ENCODE peak calls at places on chromosomes 16 and 17, in ten cellular contexts. X is heart left ventricle, L is lung, H is uterus, J is A549, C is body of pancreas, R is endothelial cell of umbilical vein, F is Peyer's patch, G is suprapubic skin, A is PC-3. D is an unnamed sample.

GRCh38 chr16:56193951-56194726 is 2.9 kb downstream of the GNAO1 start:
- DNase-seq in A (no peak), C (peak; percentile 73), H (peak; percentile 84), R (peak; percentile 68), L (peak; percentile 64), G (no peak), X (peak; percentile 91), F (peak; percentile 69), J (peak; percentile 53), D (peak; percentile 73)

GRCh38 chr17:74303300-74303699 is 22.7 kb upstream of the KIF19 start:
- DNase-seq in G (no peak), X (no peak), C (no peak), R (no peak), F (no peak), H (no peak), L (no peak), A (no peak), J (no peak), D (no peak)

GRCh38 chr16:79013930-79014329 is 586.6 kb downstream of the MAF start:
- DNase-seq in X (no peak), J (no peak), F (no peak), R (no peak), C (no peak), G (no peak), A (no peak), L (no peak), H (no peak), D (no peak)

GRCh38 chr16:15598648-15599190 is 44.2 kb downstream of the MARF1 start:
- DNase-seq in R (no peak), C (no peak), G (no peak), L (no peak), X (no peak), J (no peak), F (no peak), H (no peak), A (no peak), D (no peak)

GRCh38 chr16:1602285-1602684 is 9.6 kb downstream of the IFT140 start:
- DNase-seq in J (no peak), H (no peak), G (no peak), F (no peak), L (no peak), C (no peak), R (no peak), X (no peak), A (no peak), D (no peak)

GRCh38 chr16:66070140-66070887 is 296.2 kb upstream of the CDH5 start:
- DNase-seq in H (peak; percentile 80), G (no peak), F (no peak), C (peak; percentile 13), L (peak; percentile 73), X (peak; percentile 84), A (no peak), R (no peak), J (no peak), D (no peak)

GRCh38 chr17:29442451-29442850 is 52.3 kb downstream of the TAOK1 start:
- DNase-seq in H (no peak), F (no peak), A (no peak), R (no peak), X (no peak), C (no peak), J (no peak), L (no peak), G (no peak), D (no peak)

GRCh38 chr16:4911831-4912422 is 25.0 kb downstream of the PPL start:
- DNase-seq in H (no peak), G (no peak), R (no peak), J (no peak), L (no peak), X (no peak), C (no peak), A (no peak), F (no peak), D (no peak)

GRCh38 chr17:3308603-3309002 is 10.4 kb upstream of the OR3A1 start:
- DNase-seq in G (no peak), R (no peak), H (no peak), A (no peak), F (no peak), C (no peak), L (no peak), J (no peak), X (no peak), D (no peak)

GRCh38 chr17:65294184-65294719 is 157.1 kb downstream of the RGS9 start:
- DNase-seq in J (peak; percentile 77), G (no peak), X (peak; percentile 57), F (peak; percentile 72), A (peak; percentile 83), R (peak; percentile 61), C (peak; percentile 62), L (peak; percentile 57), H (peak; percentile 57), D (no peak)

GRCh38 chr16:1610841-1611653 is 825 bp downstream of the IFT140 start:
- DNase-seq in X (no peak), C (no peak), H (no peak), A (peak; percentile 7), L (no peak), J (no peak), G (no peak), R (no peak), F (no peak), D (peak; percentile 79)

GRCh38 chr16:17347624-17348023 is 123.1 kb downstream of the XYLT1 start:
- DNase-seq in F (no peak), A (no peak), G (no peak), R (no peak), H (no peak), X (peak; percentile 75), J (no peak), C (no peak), L (no peak), D (no peak)

GRCh38 chr17:32259596-32259995 is 6.0 kb upstream of the RHBDL3 start:
- DNase-seq in J (no peak), X (no peak), L (no peak), C (no peak), F (no peak), R (no peak), H (no peak), G (no peak), A (no peak), D (no peak)

GRCh38 chr17:18198530-18198929 is 14.9 kb downstream of the ALKBH5 start:
- DNase-seq in F (no peak), X (no peak), J (no peak), H (no peak), R (no peak), C (no peak), G (no peak), L (no peak), A (no peak), D (no peak)

GRCh38 chr17:945672-946071 is 33.9 kb downstream of the NXN start:
- DNase-seq in J (no peak), R (no peak), G (no peak), C (no peak), L (no peak), X (no peak), H (no peak), F (no peak), A (no peak), D (no peak)
- H3K27ac ChIP-seq in J (no peak overlapping the region), R (no peak overlapping the region), G (no peak overlapping the region), C (no peak overlapping the region), L (no peak overlapping the region), X (no peak overlapping the region), H (no peak overlapping the region), F (no peak overlapping the region), A (no peak overlapping the region), D (no peak overlapping the region)

GRCh38 chr17:11772031-11772430 is 173.8 kb downstream of the DNAH9 start:
- DNase-seq in A (no peak), J (no peak), L (no peak), G (no peak), H (no peak), C (no peak), F (no peak), X (no peak), R (no peak), D (no peak)
- TF ChIP-seq CTCF in A (no peak), J (no peak), L (no peak), G (no peak), H (no peak), C (no peak), F (no peak), X (no peak), R (no peak), D (no peak)

GRCh38 chr16:86910821-86911220 is 332.5 kb downstream of the FOXL1 start:
- DNase-seq in J (no peak), A (no peak), F (no peak), H (no peak), X (no peak), L (no peak), C (no peak), G (no peak), R (no peak), D (no peak)

GRCh38 chr16:86911311-86911999 is 333.1 kb downstream of the FOXL1 start:
- DNase-seq in R (no peak), H (no peak), L (no peak), J (no peak), C (no peak), G (no peak), X (no peak), A (no peak), F (peak; percentile 5), D (no peak)

GRCh38 chr16:86909359-86910145 is 331.2 kb downstream of the FOXL1 start:
- DNase-seq in H (no peak), R (no peak), J (no peak), C (no peak), G (no peak), A (no peak), L (no peak), X (no peak), F (peak; percentile 18), D (no peak)

GRCh38 chr16:86913886-86914285 is 335.5 kb downstream of the FOXL1 start:
- DNase-seq in X (no peak), L (no peak), G (no peak), H (no peak), F (peak; percentile 8), R (no peak), C (no peak), J (no peak), A (no peak), D (no peak)

DNA sequence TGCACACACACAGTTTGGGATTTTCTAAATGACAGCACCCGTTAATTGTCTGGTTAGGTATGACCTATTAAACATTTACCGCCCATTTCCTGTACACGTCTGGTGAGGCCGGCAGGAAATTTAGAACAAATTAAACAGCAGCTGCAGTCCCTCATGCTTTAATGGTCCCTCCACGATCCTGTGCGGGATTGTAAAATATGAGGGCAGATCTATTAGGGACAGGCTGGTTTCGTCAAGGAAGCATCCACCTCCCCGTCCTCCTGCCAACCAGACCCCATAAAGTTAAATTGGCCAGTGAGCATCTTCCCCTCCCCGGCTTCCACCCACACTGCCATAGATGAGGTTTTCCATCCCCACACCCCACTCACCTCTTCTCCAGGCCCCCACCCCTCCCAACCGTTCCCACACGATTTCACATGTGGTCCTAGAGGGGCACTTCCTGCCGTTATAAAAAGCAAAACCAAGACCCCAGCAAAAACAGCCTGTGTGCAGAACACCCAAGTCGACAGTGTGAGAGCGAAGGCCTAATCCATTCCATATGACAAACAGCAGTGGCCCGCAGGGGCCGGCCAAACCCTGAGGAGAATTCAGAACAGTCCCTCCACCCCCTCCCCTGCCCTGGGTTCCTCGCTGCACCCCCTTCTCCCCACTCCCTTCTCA is 331.9 kb downstream of the FOXL1 start:
- DNase-seq in L (no peak), G (no peak), J (no peak), A (no peak), H (no peak), X (no peak), C (no peak), F (peak; percentile 14), R (no peak), D (no peak)
- H3K4me1 ChIP-seq in L (peaks cover 3% of the 10 kb centered on the region), G (no peaks in the 10 kb centered on the region), J (no peaks in the 10 kb centered on the region), A (no peaks in the 10 kb centered on the region), H (peaks cover 5% of the 10 kb centered on the region), X (no peaks in the 10 kb centered on the region), C (no peaks in the 10 kb centered on the region), F (no peaks in the 10 kb centered on the region), R (peaks cover 18% of the 10 kb centered on the region), D (peaks cover 3% of the 10 kb centered on the region)

GRCh38 chr16:49016461-49016860 is 265.2 kb downstream of the CBLN1 start:
- DNase-seq in F (no peak), A (no peak), X (no peak), H (no peak), L (no peak), C (no peak), R (no peak), G (no peak), J (no peak), D (no peak)
- H3K27ac ChIP-seq in F (no peak overlapping the region), A (no peak overlapping the region), X (no peak overlapping the region), H (no peak overlapping the region), L (no peak overlapping the region), C (no peak overlapping the region), R (no peak overlapping the region), G (no peak overlapping the region), J (no peak overlapping the region), D (no peak overlapping the region)

D was measured in RWPE2.